ENCODE peak calls at places on chromosomes 2 and 18, in seven cellular contexts. O is fibroblast of the conjunctiva, N is globus pallidus, H is GM12891, Q is cardiac fibroblast, L is epithelial cell of proximal tubule, Y is hypothalamus. D is an unnamed sample.

GRCh38 chr2:7286120-7286519 is 368.9 kb downstream of the RNF144A start:
- DNase-seq in Q (no peak), O (no peak), L (no peak), N (no peak), Y (no peak), H (no peak), D (no peak)

GRCh38 chr2:64866797-64867196 is 122.4 kb upstream of the SLC1A4 start:
- DNase-seq in H (no peak), Y (peak), Q (peak), O (peak), N (peak), L (no peak), D (no peak)

GRCh38 chr2:236016496-236016895 is 151.7 kb downstream of the GBX2 start:
- DNase-seq in O (no peak), H (no peak), N (no peak), Q (no peak), Y (no peak), L (no peak), D (no peak)

GRCh38 chr2:27086722-27087446 is at the start of gene KHK:
- DNase-seq in H (peak), N (no peak), Y (peak), L (no peak), Q (peak), O (no peak), D (no peak)

GRCh38 chr2:66494708-66495107 is 59.8 kb downstream of the MEIS1 start:
- DNase-seq in Y (no peak), Q (peak), H (no peak), N (no peak), L (peak), O (peak), D (no peak)

GRCh38 chr18:59763541-59764136 is 66.4 kb upstream of the CCBE1 start:
- DNase-seq in Q (no peak), H (no peak), Y (no peak), O (no peak), L (no peak), N (no peak), D (no peak)

GRCh38 chr2:72969706-72970105 is 52.4 kb downstream of the EMX1 start:
- DNase-seq in H (no peak), N (no peak), O (no peak), L (no peak), Q (no peak), Y (no peak), D (no peak)

GRCh38 chr2:135259116-135259515 is 207.0 kb downstream of the RAB3GAP1 start:
- DNase-seq in Y (no peak), Q (no peak), L (no peak), O (no peak), H (no peak), N (no peak), D (no peak)

GRCh38 chr2:42897386-42897785 is 105.0 kb upstream of the HAAO start:
- DNase-seq in H (no peak), O (no peak), N (no peak), Q (no peak), L (no peak), Y (no peak), D (no peak)

GRCh38 chr2:54864727-54865126 is 141.3 kb downstream of the EML6 start:
- DNase-seq in H (no peak), Y (no peak), O (no peak), Q (no peak), N (no peak), L (no peak), D (no peak)

GRCh38 chr2:100281521-100282438 is 40.5 kb downstream of the LONRF2 start:
- DNase-seq in O (no peak), N (no peak), Y (peak), H (no peak), Q (peak), L (no peak), D (no peak)

GRCh38 chr18:74023220-74023619 is 124.4 kb downstream of the FBXO15 start:
- DNase-seq in Y (no peak), O (no peak), Q (no peak), L (no peak), H (no peak), N (no peak), D (no peak)

GRCh38 chr2:191696001-191696400 is 18.1 kb downstream of the NABP1 start:
- DNase-seq in L (peak), Y (no peak), N (peak), O (peak), H (no peak), Q (peak), D (no peak)